ENCODE peak calls at places on chromosomes 4 and X, in eight cellular contexts. One of them, this sample, is unnamed.

GRCh38 chr4:143186634-143187033 is 1.9 kb downstream of the USP38 start:
- DNase-seq in RPMI7951: no peak
- DNase-seq in NCI-H748 treated with DMSO at 0.1 percent for 48 hours: no peak
- DNase-seq in MM.1S: peak; percentile 21
- DNase-seq in stimulated activated naive CD8-positive, alpha-beta T cell treated with anti-CD3 and anti-CD28 coated beads, Interleukin-15, amount 100 ng/mL, for 72 hours: no peak
- DNase-seq in posterior cingulate gyrus: no peak
- DNase-seq in NCI-H1105: no peak
- DNase-seq in HTR-8/SVneo: no peak
- DNase-seq in this sample: no peak

GRCh38 chr4:4355302-4355701 is 31.6 kb upstream of the NSG1 start:
- DNase-seq in RPMI7951: no peak
- DNase-seq in NCI-H748 treated with DMSO at 0.1 percent for 48 hours: no peak
- DNase-seq in MM.1S: no peak
- DNase-seq in stimulated activated naive CD8-positive, alpha-beta T cell treated with anti-CD3 and anti-CD28 coated beads, Interleukin-15, amount 100 ng/mL, for 72 hours: no peak
- DNase-seq in posterior cingulate gyrus: no peak
- DNase-seq in NCI-H1105: no peak
- DNase-seq in HTR-8/SVneo: no peak
- DNase-seq in this sample: no peak

GRCh38 chrX:154317391-154318000 is 21.9 kb downstream of the TKTL1 start:
- DNase-seq in RPMI7951: peak; percentile 12
- DNase-seq in NCI-H748 treated with DMSO at 0.1 percent for 48 hours: no peak
- DNase-seq in MM.1S: no peak
- DNase-seq in stimulated activated naive CD8-positive, alpha-beta T cell treated with anti-CD3 and anti-CD28 coated beads, Interleukin-15, amount 100 ng/mL, for 72 hours: no peak
- DNase-seq in posterior cingulate gyrus: no peak
- DNase-seq in NCI-H1105: peak; percentile 20
- DNase-seq in HTR-8/SVneo: peak; percentile 15
- DNase-seq in this sample: peak; percentile 4

GRCh38 chr4:37542749-37543148 is 143.4 kb downstream of the RELL1 start:
- DNase-seq in RPMI7951: no peak
- DNase-seq in NCI-H748 treated with DMSO at 0.1 percent for 48 hours: no peak
- DNase-seq in MM.1S: no peak
- DNase-seq in stimulated activated naive CD8-positive, alpha-beta T cell treated with anti-CD3 and anti-CD28 coated beads, Interleukin-15, amount 100 ng/mL, for 72 hours: no peak
- DNase-seq in posterior cingulate gyrus: no peak
- DNase-seq in NCI-H1105: no peak
- DNase-seq in HTR-8/SVneo: no peak
- DNase-seq in this sample: no peak

GRCh38 chr4:56654238-56654632 is 26.9 kb downstream of the HOPX start:
- DNase-seq in RPMI7951: no peak
- DNase-seq in NCI-H748 treated with DMSO at 0.1 percent for 48 hours: no peak
- DNase-seq in MM.1S: no peak
- DNase-seq in stimulated activated naive CD8-positive, alpha-beta T cell treated with anti-CD3 and anti-CD28 coated beads, Interleukin-15, amount 100 ng/mL, for 72 hours: no peak
- DNase-seq in posterior cingulate gyrus: no peak
- DNase-seq in NCI-H1105: peak; percentile 5
- DNase-seq in HTR-8/SVneo: no peak
- DNase-seq in this sample: no peak

GRCh38 chr4:183996868-183997267 is 91.8 kb downstream of the STOX2 start:
- DNase-seq in RPMI7951: no peak
- DNase-seq in NCI-H748 treated with DMSO at 0.1 percent for 48 hours: no peak
- DNase-seq in MM.1S: no peak
- DNase-seq in stimulated activated naive CD8-positive, alpha-beta T cell treated with anti-CD3 and anti-CD28 coated beads, Interleukin-15, amount 100 ng/mL, for 72 hours: no peak
- DNase-seq in posterior cingulate gyrus: no peak
- DNase-seq in NCI-H1105: no peak
- DNase-seq in HTR-8/SVneo: peak; percentile 14
- DNase-seq in this sample: no peak

GRCh38 chr4:139958738-139959096 is 195.3 kb downstream of the MAML3 start:
- DNase-seq in RPMI7951: no peak
- DNase-seq in NCI-H748 treated with DMSO at 0.1 percent for 48 hours: peak; percentile 64
- DNase-seq in MM.1S: no peak
- DNase-seq in stimulated activated naive CD8-positive, alpha-beta T cell treated with anti-CD3 and anti-CD28 coated beads, Interleukin-15, amount 100 ng/mL, for 72 hours: no peak
- DNase-seq in posterior cingulate gyrus: no peak
- DNase-seq in NCI-H1105: no peak
- DNase-seq in HTR-8/SVneo: no peak
- DNase-seq in this sample: no peak

GRCh38 chr4:182904271-182904761 is 12.9 kb downstream of the DCTD start:
- DNase-seq in RPMI7951: no peak
- DNase-seq in NCI-H748 treated with DMSO at 0.1 percent for 48 hours: no peak
- DNase-seq in MM.1S: no peak
- DNase-seq in stimulated activated naive CD8-positive, alpha-beta T cell treated with anti-CD3 and anti-CD28 coated beads, Interleukin-15, amount 100 ng/mL, for 72 hours: no peak
- DNase-seq in posterior cingulate gyrus: no peak
- DNase-seq in NCI-H1105: no peak
- DNase-seq in HTR-8/SVneo: no peak
- DNase-seq in this sample: no peak

GRCh38 chr4:152571296-152571695 is 35.4 kb upstream of the FBXW7 start:
- DNase-seq in RPMI7951: no peak
- DNase-seq in NCI-H748 treated with DMSO at 0.1 percent for 48 hours: no peak
- DNase-seq in MM.1S: no peak
- DNase-seq in stimulated activated naive CD8-positive, alpha-beta T cell treated with anti-CD3 and anti-CD28 coated beads, Interleukin-15, amount 100 ng/mL, for 72 hours: no peak
- DNase-seq in posterior cingulate gyrus: no peak
- DNase-seq in NCI-H1105: no peak
- DNase-seq in HTR-8/SVneo: no peak
- DNase-seq in this sample: no peak

GRCh38 chr4:1204286-1204827 is 32.0 kb upstream of the SPON2 start:
- DNase-seq in RPMI7951: no peak
- DNase-seq in NCI-H748 treated with DMSO at 0.1 percent for 48 hours: no peak
- DNase-seq in MM.1S: no peak
- DNase-seq in stimulated activated naive CD8-positive, alpha-beta T cell treated with anti-CD3 and anti-CD28 coated beads, Interleukin-15, amount 100 ng/mL, for 72 hours: no peak
- DNase-seq in posterior cingulate gyrus: no peak
- DNase-seq in NCI-H1105: no peak
- DNase-seq in HTR-8/SVneo: no peak
- DNase-seq in this sample: no peak

GRCh38 chr4:85489273-85489672 is 14.3 kb downstream of the ARHGAP24 start:
- DNase-seq in RPMI7951: peak; percentile 78
- DNase-seq in NCI-H748 treated with DMSO at 0.1 percent for 48 hours: no peak
- DNase-seq in MM.1S: no peak
- DNase-seq in stimulated activated naive CD8-positive, alpha-beta T cell treated with anti-CD3 and anti-CD28 coated beads, Interleukin-15, amount 100 ng/mL, for 72 hours: no peak
- DNase-seq in posterior cingulate gyrus: no peak
- DNase-seq in NCI-H1105: no peak
- DNase-seq in HTR-8/SVneo: no peak
- DNase-seq in this sample: peak; percentile 47